ENCODE peak calls at places on chromosomes 16 and 17, in four cellular contexts. One of them, this sample, is unnamed.

GRCh38 chr16:50547340-50547865 is 793 bp upstream of the NKD1 start:
- DNase-seq in CD8-positive, alpha-beta memory T cell: peak; percentile 93
- DNase-seq in activated CD8-positive, alpha-beta memory T cell treated with anti-CD3 and anti-CD28 coated beads for 24 hours: peak; percentile 85
- DNase-seq in GM04504: no peak
- DNase-seq in this sample: peak; percentile 84

GRCh38 chr17:45225051-45225700 is 3.5 kb downstream of the FMNL1 start:
- DNase-seq in CD8-positive, alpha-beta memory T cell: peak; percentile 71
- DNase-seq in activated CD8-positive, alpha-beta memory T cell treated with anti-CD3 and anti-CD28 coated beads for 24 hours: peak; percentile 84
- DNase-seq in GM04504: no peak
- DNase-seq in this sample: no peak

GRCh38 chr17:50090071-50090470 is 5.1 kb upstream of the PDK2 start:
- DNase-seq in CD8-positive, alpha-beta memory T cell: no peak
- DNase-seq in activated CD8-positive, alpha-beta memory T cell treated with anti-CD3 and anti-CD28 coated beads for 24 hours: no peak
- DNase-seq in GM04504: no peak
- DNase-seq in this sample: no peak

GRCh38 chr17:19752216-19753048 is 4.3 kb upstream of the ALDH3A1 start:
- DNase-seq in CD8-positive, alpha-beta memory T cell: peak; percentile 8
- DNase-seq in activated CD8-positive, alpha-beta memory T cell treated with anti-CD3 and anti-CD28 coated beads for 24 hours: no peak
- DNase-seq in GM04504: no peak
- DNase-seq in this sample: no peak

GRCh38 chr17:28900986-28901726 is 1.7 kb downstream of the DHRS13 start:
- DNase-seq in CD8-positive, alpha-beta memory T cell: no peak
- DNase-seq in activated CD8-positive, alpha-beta memory T cell treated with anti-CD3 and anti-CD28 coated beads for 24 hours: no peak
- DNase-seq in GM04504: no peak
- DNase-seq in this sample: no peak

GRCh38 chr17:72152392-72152727 is 31.5 kb downstream of the SOX9 start:
- DNase-seq in CD8-positive, alpha-beta memory T cell: no peak
- DNase-seq in activated CD8-positive, alpha-beta memory T cell treated with anti-CD3 and anti-CD28 coated beads for 24 hours: no peak
- DNase-seq in GM04504: no peak
- DNase-seq in this sample: no peak

GRCh38 chr16:2042666-2043295 is 4.9 kb downstream of the NTHL1 start:
- DNase-seq in CD8-positive, alpha-beta memory T cell: no peak
- DNase-seq in activated CD8-positive, alpha-beta memory T cell treated with anti-CD3 and anti-CD28 coated beads for 24 hours: no peak
- DNase-seq in GM04504: no peak
- DNase-seq in this sample: no peak

GRCh38 chr17:11031787-11032186 is 193.9 kb upstream of the PIRT start:
- DNase-seq in CD8-positive, alpha-beta memory T cell: no peak
- DNase-seq in activated CD8-positive, alpha-beta memory T cell treated with anti-CD3 and anti-CD28 coated beads for 24 hours: no peak
- DNase-seq in GM04504: no peak
- DNase-seq in this sample: no peak

GRCh38 chr17:39774043-39774442 is 36.3 kb downstream of the GRB7 start:
- DNase-seq in CD8-positive, alpha-beta memory T cell: no peak
- DNase-seq in activated CD8-positive, alpha-beta memory T cell treated with anti-CD3 and anti-CD28 coated beads for 24 hours: peak; percentile 61
- DNase-seq in GM04504: no peak
- DNase-seq in this sample: no peak

GRCh38 chr17:17414316-17414937 is 62.4 kb upstream of the MED9 start:
- DNase-seq in CD8-positive, alpha-beta memory T cell: no peak
- DNase-seq in activated CD8-positive, alpha-beta memory T cell treated with anti-CD3 and anti-CD28 coated beads for 24 hours: no peak
- DNase-seq in GM04504: peak; percentile 73
- DNase-seq in this sample: no peak

GRCh38 chr16:88505405-88506082 is 52.5 kb downstream of the ZFPM1 start:
- DNase-seq in CD8-positive, alpha-beta memory T cell: peak; percentile 85
- DNase-seq in activated CD8-positive, alpha-beta memory T cell treated with anti-CD3 and anti-CD28 coated beads for 24 hours: peak; percentile 76
- DNase-seq in GM04504: no peak
- DNase-seq in this sample: peak; percentile 52

GRCh38 chr16:90078594-90078895 is 1.4 kb upstream of the PRDM7 start:
- DNase-seq in CD8-positive, alpha-beta memory T cell: no peak
- DNase-seq in activated CD8-positive, alpha-beta memory T cell treated with anti-CD3 and anti-CD28 coated beads for 24 hours: no peak
- DNase-seq in GM04504: no peak
- DNase-seq in this sample: no peak

GRCh38 chr17:31115168-31115567 is 20.4 kb downstream of the NF1 start:
- DNase-seq in CD8-positive, alpha-beta memory T cell: no peak
- DNase-seq in activated CD8-positive, alpha-beta memory T cell treated with anti-CD3 and anti-CD28 coated beads for 24 hours: no peak
- DNase-seq in GM04504: no peak
- DNase-seq in this sample: no peak

GRCh38 chr16:22232277-22233049 is 26.4 kb downstream of the EEF2K start:
- DNase-seq in CD8-positive, alpha-beta memory T cell: no peak
- DNase-seq in activated CD8-positive, alpha-beta memory T cell treated with anti-CD3 and anti-CD28 coated beads for 24 hours: no peak
- DNase-seq in GM04504: no peak
- DNase-seq in this sample: no peak

GRCh38 chr16:72723781-72724180 is 324.1 kb downstream of the ZFHX3 start:
- DNase-seq in CD8-positive, alpha-beta memory T cell: no peak
- DNase-seq in activated CD8-positive, alpha-beta memory T cell treated with anti-CD3 and anti-CD28 coated beads for 24 hours: no peak
- DNase-seq in GM04504: peak; percentile 50
- DNase-seq in this sample: no peak

GRCh38 chr16:2988590-2989099 is 8.4 kb upstream of the PKMYT1 start:
- DNase-seq in CD8-positive, alpha-beta memory T cell: no peak
- DNase-seq in activated CD8-positive, alpha-beta memory T cell treated with anti-CD3 and anti-CD28 coated beads for 24 hours: no peak
- DNase-seq in GM04504: no peak
- DNase-seq in this sample: no peak

GRCh38 chr17:62995377-62995885 is 29.4 kb downstream of the TANC2 start:
- DNase-seq in CD8-positive, alpha-beta memory T cell: no peak
- DNase-seq in activated CD8-positive, alpha-beta memory T cell treated with anti-CD3 and anti-CD28 coated beads for 24 hours: no peak
- DNase-seq in GM04504: no peak
- DNase-seq in this sample: no peak

GRCh38 chr17:78728495-78728894 is 53.6 kb downstream of the CYTH1 start:
- DNase-seq in CD8-positive, alpha-beta memory T cell: no peak
- DNase-seq in activated CD8-positive, alpha-beta memory T cell treated with anti-CD3 and anti-CD28 coated beads for 24 hours: no peak
- DNase-seq in GM04504: no peak
- DNase-seq in this sample: no peak

GRCh38 chr17:76709077-76709950 is 1.5 kb downstream of the MXRA7 start:
- DNase-seq in CD8-positive, alpha-beta memory T cell: no peak
- DNase-seq in activated CD8-positive, alpha-beta memory T cell treated with anti-CD3 and anti-CD28 coated beads for 24 hours: no peak
- DNase-seq in GM04504: peak; percentile 95
- DNase-seq in this sample: no peak

GRCh38 chr17:28712037-28712704 is 483 bp upstream of the PROCA1 start:
- DNase-seq in CD8-positive, alpha-beta memory T cell: peak; percentile 76
- DNase-seq in activated CD8-positive, alpha-beta memory T cell treated with anti-CD3 and anti-CD28 coated beads for 24 hours: peak; percentile 84
- DNase-seq in GM04504: no peak
- DNase-seq in this sample: peak; percentile 55

GRCh38 chr17:66964930-66965800 is 658 bp downstream of the CACNG4 start:
- DNase-seq in CD8-positive, alpha-beta memory T cell: no peak
- DNase-seq in activated CD8-positive, alpha-beta memory T cell treated with anti-CD3 and anti-CD28 coated beads for 24 hours: no peak
- DNase-seq in GM04504: no peak
- DNase-seq in this sample: no peak

GRCh38 chr17:51259574-51260236 is at the start of gene MBTD1:
- DNase-seq in CD8-positive, alpha-beta memory T cell: peak; percentile 98
- DNase-seq in activated CD8-positive, alpha-beta memory T cell treated with anti-CD3 and anti-CD28 coated beads for 24 hours: peak; percentile 95
- DNase-seq in GM04504: peak; percentile 89
- DNase-seq in this sample: peak; percentile 88

GRCh38 chr17:17798573-17799255 is 38.1 kb downstream of the SREBF1 start:
- DNase-seq in CD8-positive, alpha-beta memory T cell: no peak
- DNase-seq in activated CD8-positive, alpha-beta memory T cell treated with anti-CD3 and anti-CD28 coated beads for 24 hours: no peak
- DNase-seq in GM04504: no peak
- DNase-seq in this sample: no peak

GRCh38 chr16:49514391-49514980 is 140.9 kb downstream of the C16orf78 start:
- DNase-seq in CD8-positive, alpha-beta memory T cell: no peak
- DNase-seq in activated CD8-positive, alpha-beta memory T cell treated with anti-CD3 and anti-CD28 coated beads for 24 hours: no peak
- DNase-seq in GM04504: no peak
- DNase-seq in this sample: no peak

GRCh38 chr17:72271603-72272002 is 150.8 kb downstream of the SOX9 start:
- DNase-seq in CD8-positive, alpha-beta memory T cell: no peak
- DNase-seq in activated CD8-positive, alpha-beta memory T cell treated with anti-CD3 and anti-CD28 coated beads for 24 hours: no peak
- DNase-seq in GM04504: no peak
- DNase-seq in this sample: no peak

GRCh38 chr16:78444-79145 is 570 bp downstream of the MPG start:
- DNase-seq in CD8-positive, alpha-beta memory T cell: no peak
- DNase-seq in activated CD8-positive, alpha-beta memory T cell treated with anti-CD3 and anti-CD28 coated beads for 24 hours: no peak
- DNase-seq in GM04504: no peak
- DNase-seq in this sample: no peak

This sample was measured in activated effector memory CD4-positive, alpha-beta T cell treated with Interleukin-2 at 50 U/mL for 16 hours.